ENCODE peak calls at places on chromosomes 6 and 20, in eight cellular contexts. One of them, this sample, is unnamed.

GRCh38 chr20:17614176-17614811 is 44.4 kb downstream of the DSTN start:
- DNase-seq in caudate nucleus: no peak
- DNase-seq in mesendoderm: no peak
- DNase-seq in aorta: peak
- DNase-seq in PC-9: no peak
- DNase-seq in uterus: peak
- DNase-seq in AG04450: no peak
- DNase-seq in transverse colon: peak
- DNase-seq in this sample: no peak

GRCh38 chr6:33947916-33948594 is 144.3 kb upstream of the MLN start:
- DNase-seq in caudate nucleus: no peak
- DNase-seq in mesendoderm: no peak
- DNase-seq in aorta: no peak
- DNase-seq in PC-9: no peak
- DNase-seq in uterus: no peak
- DNase-seq in AG04450: no peak
- DNase-seq in transverse colon: no peak
- DNase-seq in this sample: no peak

GRCh38 chr20:47456952-47457724 is 44.5 kb upstream of the NCOA3 start:
- DNase-seq in caudate nucleus: no peak
- DNase-seq in mesendoderm: no peak
- DNase-seq in aorta: no peak
- DNase-seq in PC-9: no peak
- DNase-seq in uterus: no peak
- DNase-seq in AG04450: no peak
- DNase-seq in transverse colon: no peak
- DNase-seq in this sample: no peak

GRCh38 chr6:10322991-10323390 is 91.9 kb downstream of the TFAP2A start:
- DNase-seq in caudate nucleus: no peak
- DNase-seq in mesendoderm: no peak
- DNase-seq in aorta: no peak
- DNase-seq in PC-9: no peak
- DNase-seq in uterus: no peak
- DNase-seq in AG04450: no peak
- DNase-seq in transverse colon: no peak
- DNase-seq in this sample: no peak

GRCh38 chr6:122798099-122798641 is 9.1 kb downstream of the SMPDL3A start:
- DNase-seq in caudate nucleus: no peak
- DNase-seq in mesendoderm: no peak
- DNase-seq in aorta: no peak
- DNase-seq in PC-9: no peak
- DNase-seq in uterus: no peak
- DNase-seq in AG04450: no peak
- DNase-seq in transverse colon: peak
- DNase-seq in this sample: no peak

GRCh38 chr20:17808357-17808756 is 108.6 kb downstream of the BANF2 start:
- DNase-seq in caudate nucleus: no peak
- DNase-seq in mesendoderm: no peak
- DNase-seq in aorta: peak
- DNase-seq in PC-9: no peak
- DNase-seq in uterus: peak
- DNase-seq in AG04450: no peak
- DNase-seq in transverse colon: no peak
- DNase-seq in this sample: no peak

GRCh38 chr6:150363733-150364132 is 5.1 kb upstream of the IYD start:
- DNase-seq in caudate nucleus: no peak
- DNase-seq in mesendoderm: no peak
- DNase-seq in aorta: no peak
- DNase-seq in PC-9: no peak
- DNase-seq in uterus: no peak
- DNase-seq in AG04450: no peak
- DNase-seq in transverse colon: no peak
- DNase-seq in this sample: no peak

GRCh38 chr6:117733341-117733740 is 58.1 kb downstream of the NUS1 start:
- DNase-seq in caudate nucleus: no peak
- DNase-seq in mesendoderm: no peak
- DNase-seq in aorta: no peak
- DNase-seq in PC-9: no peak
- DNase-seq in uterus: no peak
- DNase-seq in AG04450: no peak
- DNase-seq in transverse colon: no peak
- DNase-seq in this sample: no peak

GRCh38 chr6:104813552-104813951 is 46.2 kb downstream of the HACE1 start:
- DNase-seq in caudate nucleus: no peak
- DNase-seq in mesendoderm: no peak
- DNase-seq in aorta: no peak
- DNase-seq in PC-9: no peak
- DNase-seq in uterus: no peak
- DNase-seq in AG04450: no peak
- DNase-seq in transverse colon: no peak
- DNase-seq in this sample: no peak

GRCh38 chr6:3230275-3231212 is 3.1 kb upstream of the TUBB2B start:
- DNase-seq in caudate nucleus: no peak
- DNase-seq in mesendoderm: peak
- DNase-seq in aorta: no peak
- DNase-seq in PC-9: no peak
- DNase-seq in uterus: no peak
- DNase-seq in AG04450: no peak
- DNase-seq in transverse colon: no peak
- DNase-seq in this sample: no peak

GRCh38 chr20:44720617-44720993 is 5.4 kb downstream of the CCN5 start:
- DNase-seq in caudate nucleus: peak
- DNase-seq in mesendoderm: peak
- DNase-seq in aorta: peak
- DNase-seq in PC-9: peak
- DNase-seq in uterus: no peak
- DNase-seq in AG04450: no peak
- DNase-seq in transverse colon: no peak
- DNase-seq in this sample: peak
- H3K27ac ChIP-seq in caudate nucleus: peak
- H3K27ac ChIP-seq in mesendoderm: no peak
- H3K27ac ChIP-seq in aorta: peak
- H3K27ac ChIP-seq in PC-9: peak
- H3K27ac ChIP-seq in uterus: peak
- H3K27ac ChIP-seq in AG04450: peak
- H3K27ac ChIP-seq in transverse colon: peak
- H3K27ac ChIP-seq in this sample: peak

GRCh38 chr6:77322604-77323003 is 140.7 kb downstream of the HTR1B start:
- DNase-seq in caudate nucleus: no peak
- DNase-seq in mesendoderm: no peak
- DNase-seq in aorta: no peak
- DNase-seq in PC-9: no peak
- DNase-seq in uterus: no peak
- DNase-seq in AG04450: no peak
- DNase-seq in transverse colon: no peak
- DNase-seq in this sample: no peak
- H3K27ac ChIP-seq in caudate nucleus: no peak
- H3K27ac ChIP-seq in mesendoderm: no peak
- H3K27ac ChIP-seq in aorta: no peak
- H3K27ac ChIP-seq in PC-9: no peak
- H3K27ac ChIP-seq in uterus: no peak
- H3K27ac ChIP-seq in AG04450: no peak
- H3K27ac ChIP-seq in transverse colon: no peak
- H3K27ac ChIP-seq in this sample: no peak

GRCh38 chr6:20166226-20166625 is 46.0 kb downstream of the MBOAT1 start:
- DNase-seq in caudate nucleus: no peak
- DNase-seq in mesendoderm: no peak
- DNase-seq in aorta: no peak
- DNase-seq in PC-9: no peak
- DNase-seq in uterus: no peak
- DNase-seq in AG04450: no peak
- DNase-seq in transverse colon: no peak
- DNase-seq in this sample: no peak

GRCh38 chr6:20170455-20171148 is 41.7 kb downstream of the MBOAT1 start:
- DNase-seq in caudate nucleus: no peak
- DNase-seq in mesendoderm: no peak
- DNase-seq in aorta: no peak
- DNase-seq in PC-9: no peak
- DNase-seq in uterus: no peak
- DNase-seq in AG04450: no peak
- DNase-seq in transverse colon: no peak
- DNase-seq in this sample: no peak

GRCh38 chr6:20172842-20173456 is 39.3 kb downstream of the MBOAT1 start:
- DNase-seq in caudate nucleus: no peak
- DNase-seq in mesendoderm: no peak
- DNase-seq in aorta: no peak
- DNase-seq in PC-9: no peak
- DNase-seq in uterus: no peak
- DNase-seq in AG04450: no peak
- DNase-seq in transverse colon: no peak
- DNase-seq in this sample: no peak

GRCh38 chr6:20168668-20169633 is 43.3 kb downstream of the MBOAT1 start:
- DNase-seq in caudate nucleus: no peak
- DNase-seq in mesendoderm: no peak
- DNase-seq in aorta: no peak
- DNase-seq in PC-9: no peak
- DNase-seq in uterus: peak
- DNase-seq in AG04450: no peak
- DNase-seq in transverse colon: no peak
- DNase-seq in this sample: no peak

DNA sequence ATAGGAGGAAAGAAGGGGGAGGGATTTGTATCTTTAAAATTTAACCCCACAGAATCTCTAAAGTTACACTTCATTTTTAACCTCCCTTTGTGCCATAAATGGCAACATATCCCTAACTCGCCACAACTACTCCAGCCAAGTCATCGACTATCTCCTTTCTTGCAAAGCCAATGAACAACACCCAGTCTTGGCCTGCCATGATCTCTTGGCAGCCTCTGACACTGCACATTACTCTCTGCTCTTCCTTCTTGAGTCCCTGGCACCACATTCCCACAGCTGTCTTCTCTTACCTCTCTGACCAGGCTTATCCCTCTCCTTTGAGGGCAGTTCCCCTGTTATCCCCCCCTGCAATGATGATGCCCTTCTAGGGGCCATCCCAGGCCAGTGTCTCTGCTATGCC is 42.5 kb downstream of the MBOAT1 start:
- DNase-seq in caudate nucleus: no peak
- DNase-seq in mesendoderm: no peak
- DNase-seq in aorta: no peak
- DNase-seq in PC-9: no peak
- DNase-seq in uterus: no peak
- DNase-seq in AG04450: no peak
- DNase-seq in transverse colon: no peak
- DNase-seq in this sample: no peak
- H3K27ac ChIP-seq in caudate nucleus: no peak
- H3K27ac ChIP-seq in mesendoderm: no peak
- H3K27ac ChIP-seq in aorta: no peak
- H3K27ac ChIP-seq in PC-9: no peak
- H3K27ac ChIP-seq in uterus: peak
- H3K27ac ChIP-seq in AG04450: no peak
- H3K27ac ChIP-seq in transverse colon: no peak
- H3K27ac ChIP-seq in this sample: no peak

GRCh38 chr6:37559060-37559459 is 59.4 kb upstream of the CCDC167 start:
- DNase-seq in caudate nucleus: no peak
- DNase-seq in mesendoderm: no peak
- DNase-seq in aorta: no peak
- DNase-seq in PC-9: no peak
- DNase-seq in uterus: no peak
- DNase-seq in AG04450: no peak
- DNase-seq in transverse colon: no peak
- DNase-seq in this sample: no peak
- H3K27ac ChIP-seq in caudate nucleus: no peak
- H3K27ac ChIP-seq in mesendoderm: no peak
- H3K27ac ChIP-seq in aorta: no peak
- H3K27ac ChIP-seq in PC-9: no peak
- H3K27ac ChIP-seq in uterus: no peak
- H3K27ac ChIP-seq in AG04450: no peak
- H3K27ac ChIP-seq in transverse colon: no peak
- H3K27ac ChIP-seq in this sample: no peak

DNA sequence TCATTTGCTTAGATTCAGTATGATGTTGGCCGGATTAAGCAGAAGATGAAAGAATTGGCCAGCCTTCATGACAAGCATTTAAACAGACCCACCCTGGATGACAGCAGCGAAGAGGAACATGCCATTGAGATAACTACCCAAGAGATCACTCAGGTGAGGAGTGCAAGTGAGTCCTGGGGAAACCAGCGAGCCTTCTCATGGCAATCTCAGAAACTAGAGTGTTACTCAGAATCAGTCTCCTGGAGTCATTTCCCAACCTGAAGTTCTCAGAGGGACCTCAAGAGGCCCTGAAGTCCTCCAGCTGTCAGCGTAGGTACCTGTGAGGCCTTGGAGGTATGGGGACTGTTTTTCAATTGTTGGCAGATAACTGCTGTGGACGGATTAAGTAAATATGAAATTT is 16.9 kb downstream of the STX16 start:
- DNase-seq in caudate nucleus: no peak
- DNase-seq in mesendoderm: peak
- DNase-seq in aorta: no peak
- DNase-seq in PC-9: no peak
- DNase-seq in uterus: no peak
- DNase-seq in AG04450: no peak
- DNase-seq in transverse colon: no peak
- DNase-seq in this sample: no peak
- H3K27ac ChIP-seq in caudate nucleus: no peak
- H3K27ac ChIP-seq in mesendoderm: no peak
- H3K27ac ChIP-seq in aorta: no peak
- H3K27ac ChIP-seq in PC-9: no peak
- H3K27ac ChIP-seq in uterus: no peak
- H3K27ac ChIP-seq in AG04450: no peak
- H3K27ac ChIP-seq in transverse colon: no peak
- H3K27ac ChIP-seq in this sample: no peak

DNA sequence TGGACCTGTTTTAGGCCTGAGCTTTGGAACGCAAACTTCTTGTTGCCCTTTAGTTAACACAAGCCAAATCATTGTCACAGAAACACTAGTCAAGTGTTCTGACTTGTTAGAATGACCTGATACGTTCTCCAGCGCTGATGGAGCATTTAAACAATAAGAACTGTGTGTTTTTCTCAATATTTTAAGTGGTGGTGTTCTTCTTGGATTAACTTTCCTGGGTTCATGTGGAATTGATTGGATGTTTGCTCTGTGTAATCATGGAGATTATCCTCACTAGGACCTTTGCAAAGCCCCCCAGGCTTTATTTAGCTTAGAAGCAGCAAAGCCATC is 1.6 kb downstream of the LRRC1 start:
- DNase-seq in caudate nucleus: no peak
- DNase-seq in mesendoderm: no peak
- DNase-seq in aorta: no peak
- DNase-seq in PC-9: no peak
- DNase-seq in uterus: no peak
- DNase-seq in AG04450: no peak
- DNase-seq in transverse colon: no peak
- DNase-seq in this sample: no peak
- H3K27ac ChIP-seq in caudate nucleus: peak
- H3K27ac ChIP-seq in mesendoderm: no peak
- H3K27ac ChIP-seq in aorta: peak
- H3K27ac ChIP-seq in PC-9: peak
- H3K27ac ChIP-seq in uterus: no peak
- H3K27ac ChIP-seq in AG04450: no peak
- H3K27ac ChIP-seq in transverse colon: peak
- H3K27ac ChIP-seq in this sample: peak

GRCh38 chr6:111862727-111863126 is 10.5 kb downstream of the FYN start:
- DNase-seq in caudate nucleus: no peak
- DNase-seq in mesendoderm: peak
- DNase-seq in aorta: no peak
- DNase-seq in PC-9: no peak
- DNase-seq in uterus: no peak
- DNase-seq in AG04450: no peak
- DNase-seq in transverse colon: no peak
- DNase-seq in this sample: no peak
- H3K27ac ChIP-seq in caudate nucleus: no peak
- H3K27ac ChIP-seq in mesendoderm: no peak
- H3K27ac ChIP-seq in aorta: no peak
- H3K27ac ChIP-seq in PC-9: no peak
- H3K27ac ChIP-seq in uterus: no peak
- H3K27ac ChIP-seq in AG04450: no peak
- H3K27ac ChIP-seq in transverse colon: no peak
- H3K27ac ChIP-seq in this sample: no peak

This sample was measured in substantia nigra.